ENCODE peak calls at places on chromosome 10, in five cellular contexts. One of them, this sample, is unnamed. For H3K9me3, the result is how much of the 10 kb centered on the place peaks cover.

GRCh38 chr10:33657154-33657900 is 322.9 kb upstream of the NRP1 start:
- DNase-seq in astrocyte: peak
- DNase-seq in cardiac muscle cell: peak
- DNase-seq in K562: no peak
- DNase-seq in heart left ventricle: peak
- DNase-seq in this sample: no peak

GRCh38 chr10:62045765-62046521 is 144.4 kb downstream of the ARID5B start:
- DNase-seq in astrocyte: peak
- DNase-seq in cardiac muscle cell: no peak
- DNase-seq in K562: no peak
- DNase-seq in heart left ventricle: no peak
- DNase-seq in this sample: no peak

GRCh38 chr10:117004627-117005453 is at the start of gene SHTN1:
- DNase-seq in astrocyte: peak
- DNase-seq in cardiac muscle cell: peak
- DNase-seq in K562: peak
- DNase-seq in heart left ventricle: peak
- DNase-seq in this sample: peak

GRCh38 chr10:17022898-17023297 is 106.7 kb downstream of the CUBN start:
- DNase-seq in astrocyte: no peak
- DNase-seq in cardiac muscle cell: no peak
- DNase-seq in K562: no peak
- DNase-seq in heart left ventricle: no peak
- DNase-seq in this sample: no peak

GRCh38 chr10:44818721-44819127 is 92.4 kb upstream of the TMEM72 start:
- DNase-seq in astrocyte: peak
- DNase-seq in cardiac muscle cell: peak
- DNase-seq in K562: no peak
- DNase-seq in heart left ventricle: no peak
- DNase-seq in this sample: no peak

GRCh38 chr10:28768227-28768626 is 90.9 kb downstream of the BAMBI start:
- DNase-seq in astrocyte: no peak
- DNase-seq in cardiac muscle cell: no peak
- DNase-seq in K562: no peak
- DNase-seq in heart left ventricle: no peak
- DNase-seq in this sample: no peak

GRCh38 chr10:85646312-85646711 is 720.3 kb downstream of the GRID1 start:
- DNase-seq in astrocyte: peak
- DNase-seq in cardiac muscle cell: no peak
- DNase-seq in K562: no peak
- DNase-seq in heart left ventricle: no peak
- DNase-seq in this sample: no peak

GRCh38 chr10:121662945-121663917 is 65.0 kb upstream of the FGFR2 start:
- DNase-seq in astrocyte: no peak
- DNase-seq in cardiac muscle cell: peak
- DNase-seq in K562: peak
- DNase-seq in heart left ventricle: no peak
- DNase-seq in this sample: no peak

GRCh38 chr10:17923728-17924127 is 28.0 kb upstream of the SLC39A12 start:
- DNase-seq in astrocyte: peak
- DNase-seq in cardiac muscle cell: no peak
- DNase-seq in K562: no peak
- DNase-seq in heart left ventricle: no peak
- DNase-seq in this sample: no peak

GRCh38 chr10:16835223-16835622 is 18.0 kb upstream of the RSU1 start:
- DNase-seq in astrocyte: no peak
- DNase-seq in cardiac muscle cell: no peak
- DNase-seq in K562: no peak
- DNase-seq in heart left ventricle: no peak
- DNase-seq in this sample: no peak

GRCh38 chr10:97182327-97182990 is 3.3 kb downstream of the SLIT1 start:
- DNase-seq in astrocyte: no peak
- DNase-seq in cardiac muscle cell: no peak
- DNase-seq in K562: no peak
- DNase-seq in heart left ventricle: no peak
- DNase-seq in this sample: no peak

GRCh38 chr10:314871-315270 is 179.6 kb downstream of the ZMYND11 start:
- DNase-seq in astrocyte: peak
- DNase-seq in cardiac muscle cell: no peak
- DNase-seq in K562: no peak
- DNase-seq in heart left ventricle: no peak
- DNase-seq in this sample: no peak

GRCh38 chr10:124677871-124678565 is 66.2 kb downstream of the FAM53B start:
- DNase-seq in astrocyte: no peak
- DNase-seq in cardiac muscle cell: peak
- DNase-seq in K562: no peak
- DNase-seq in heart left ventricle: peak
- DNase-seq in this sample: peak

GRCh38 chr10:125006921-125007391 is 65.0 kb downstream of the ZRANB1 start:
- DNase-seq in astrocyte: no peak
- DNase-seq in cardiac muscle cell: no peak
- DNase-seq in K562: no peak
- DNase-seq in heart left ventricle: no peak
- DNase-seq in this sample: no peak

GRCh38 chr10:62306663-62307062 is 38.0 kb upstream of the RTKN2 start:
- DNase-seq in astrocyte: peak
- DNase-seq in cardiac muscle cell: peak
- DNase-seq in K562: no peak
- DNase-seq in heart left ventricle: no peak
- DNase-seq in this sample: no peak

GRCh38 chr10:44628921-44629320 is 244.0 kb upstream of the CXCL12 start:
- DNase-seq in astrocyte: peak
- DNase-seq in cardiac muscle cell: no peak
- DNase-seq in K562: peak
- DNase-seq in heart left ventricle: no peak
- DNase-seq in this sample: no peak

GRCh38 chr10:53748319-53748718 is 975.7 kb upstream of the MBL2 start:
- DNase-seq in astrocyte: no peak
- DNase-seq in cardiac muscle cell: no peak
- DNase-seq in K562: no peak
- DNase-seq in heart left ventricle: no peak
- DNase-seq in this sample: no peak

GRCh38 chr10:28157379-28157778 is 145.5 kb downstream of the MPP7 start:
- DNase-seq in astrocyte: no peak
- DNase-seq in cardiac muscle cell: no peak
- DNase-seq in K562: no peak
- DNase-seq in heart left ventricle: no peak
- DNase-seq in this sample: no peak

GRCh38 chr10:88156341-88156740 is 292.9 kb downstream of the PTEN start:
- DNase-seq in astrocyte: peak
- DNase-seq in cardiac muscle cell: no peak
- DNase-seq in K562: no peak
- DNase-seq in heart left ventricle: no peak
- DNase-seq in this sample: no peak

GRCh38 chr10:70358446-70358845 is 24.0 kb downstream of the LRRC20 start:
- DNase-seq in astrocyte: no peak
- DNase-seq in cardiac muscle cell: no peak
- DNase-seq in K562: no peak
- DNase-seq in heart left ventricle: no peak
- DNase-seq in this sample: no peak

GRCh38 chr10:70355234-70356021 is 27.0 kb downstream of the LRRC20 start:
- DNase-seq in astrocyte: no peak
- DNase-seq in cardiac muscle cell: no peak
- DNase-seq in K562: no peak
- DNase-seq in heart left ventricle: no peak
- DNase-seq in this sample: no peak

GRCh38 chr10:70359017-70359550 is 23.3 kb downstream of the LRRC20 start:
- DNase-seq in astrocyte: no peak
- DNase-seq in cardiac muscle cell: no peak
- DNase-seq in K562: no peak
- DNase-seq in heart left ventricle: no peak
- DNase-seq in this sample: no peak

GRCh38 chr10:70360215-70360614 is 22.2 kb downstream of the LRRC20 start:
- DNase-seq in astrocyte: no peak
- DNase-seq in cardiac muscle cell: no peak
- DNase-seq in K562: no peak
- DNase-seq in heart left ventricle: no peak
- DNase-seq in this sample: no peak

DNA sequence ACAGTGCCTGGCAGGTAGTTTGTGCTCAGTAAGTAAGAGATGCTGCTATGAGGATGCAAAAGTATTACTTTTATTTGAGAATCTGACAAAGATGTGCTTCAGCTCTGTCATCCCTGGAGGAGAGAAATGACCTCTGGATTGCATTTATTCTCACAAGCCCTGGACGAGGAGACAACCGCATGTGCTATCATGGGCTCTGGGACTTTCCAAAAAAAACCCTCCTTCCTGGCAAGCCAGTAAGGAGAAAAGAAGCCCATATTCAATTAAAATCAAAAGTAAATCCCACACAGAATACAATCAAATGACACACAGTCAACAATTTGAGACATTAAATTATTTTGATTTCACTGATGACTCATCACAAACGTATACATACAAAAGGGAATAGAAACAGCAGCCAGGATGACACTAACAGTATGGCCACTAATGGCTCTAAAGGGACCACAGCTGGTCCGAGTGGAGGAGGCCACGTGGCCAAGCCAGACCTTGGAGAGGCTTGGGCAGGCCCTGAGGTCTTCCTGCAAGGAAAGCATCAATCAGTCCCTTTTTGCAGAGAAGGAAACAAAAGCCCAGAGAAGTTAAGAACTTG is 24.9 kb downstream of the LRRC20 start:
- DNase-seq in astrocyte: no peak
- DNase-seq in cardiac muscle cell: no peak
- DNase-seq in K562: no peak
- DNase-seq in heart left ventricle: no peak
- DNase-seq in this sample: no peak
- H3K27ac ChIP-seq in astrocyte: no peak
- H3K27ac ChIP-seq in cardiac muscle cell: no peak
- H3K27ac ChIP-seq in K562: no peak
- H3K27ac ChIP-seq in heart left ventricle: no peak
- H3K27ac ChIP-seq in this sample: no peak

GRCh38 chr10:103448751-103449150 is 3.4 kb downstream of the CALHM2 start:
- DNase-seq in astrocyte: peak
- DNase-seq in cardiac muscle cell: no peak
- DNase-seq in K562: no peak
- DNase-seq in heart left ventricle: peak
- DNase-seq in this sample: peak
- H3K9me3 ChIP-seq in astrocyte: under half
- H3K9me3 ChIP-seq in cardiac muscle cell: under half
- H3K9me3 ChIP-seq in K562: under half
- H3K9me3 ChIP-seq in heart left ventricle: under half
- H3K9me3 ChIP-seq in this sample: under half

GRCh38 chr10:114045071-114045737 is 1.5 kb downstream of the ADRB1 start:
- DNase-seq in astrocyte: no peak
- DNase-seq in cardiac muscle cell: peak
- DNase-seq in K562: no peak
- DNase-seq in heart left ventricle: peak
- DNase-seq in this sample: no peak
- H3K27ac ChIP-seq in astrocyte: no peak
- H3K27ac ChIP-seq in cardiac muscle cell: no peak
- H3K27ac ChIP-seq in K562: no peak
- H3K27ac ChIP-seq in heart left ventricle: peak
- H3K27ac ChIP-seq in this sample: peak

DNA sequence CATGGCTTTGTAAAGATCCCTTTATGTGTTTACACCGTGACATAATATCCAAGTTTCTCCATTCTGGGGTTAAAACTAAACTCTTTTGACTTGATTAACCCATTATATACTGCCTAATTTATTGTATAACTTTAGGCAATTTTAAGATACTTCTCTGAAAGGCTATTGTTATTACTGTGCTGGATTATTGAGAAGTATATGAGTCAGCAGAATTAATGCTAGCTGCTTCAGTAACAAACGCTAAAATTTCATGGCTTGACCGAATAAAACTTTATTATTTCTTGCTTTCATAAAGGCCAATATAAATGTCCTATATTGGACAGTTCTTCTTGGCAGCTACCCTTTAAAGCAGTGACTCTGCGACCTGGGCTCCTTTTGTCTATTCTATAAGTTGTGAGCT is 853.9 kb downstream of the SORCS3 start:
- DNase-seq in astrocyte: no peak
- DNase-seq in cardiac muscle cell: no peak
- DNase-seq in K562: no peak
- DNase-seq in heart left ventricle: no peak
- DNase-seq in this sample: no peak
- H3K9me3 ChIP-seq in astrocyte: under half
- H3K9me3 ChIP-seq in cardiac muscle cell: under half
- H3K9me3 ChIP-seq in K562: under half
- H3K9me3 ChIP-seq in heart left ventricle: under half
- H3K9me3 ChIP-seq in this sample: under half

DNA sequence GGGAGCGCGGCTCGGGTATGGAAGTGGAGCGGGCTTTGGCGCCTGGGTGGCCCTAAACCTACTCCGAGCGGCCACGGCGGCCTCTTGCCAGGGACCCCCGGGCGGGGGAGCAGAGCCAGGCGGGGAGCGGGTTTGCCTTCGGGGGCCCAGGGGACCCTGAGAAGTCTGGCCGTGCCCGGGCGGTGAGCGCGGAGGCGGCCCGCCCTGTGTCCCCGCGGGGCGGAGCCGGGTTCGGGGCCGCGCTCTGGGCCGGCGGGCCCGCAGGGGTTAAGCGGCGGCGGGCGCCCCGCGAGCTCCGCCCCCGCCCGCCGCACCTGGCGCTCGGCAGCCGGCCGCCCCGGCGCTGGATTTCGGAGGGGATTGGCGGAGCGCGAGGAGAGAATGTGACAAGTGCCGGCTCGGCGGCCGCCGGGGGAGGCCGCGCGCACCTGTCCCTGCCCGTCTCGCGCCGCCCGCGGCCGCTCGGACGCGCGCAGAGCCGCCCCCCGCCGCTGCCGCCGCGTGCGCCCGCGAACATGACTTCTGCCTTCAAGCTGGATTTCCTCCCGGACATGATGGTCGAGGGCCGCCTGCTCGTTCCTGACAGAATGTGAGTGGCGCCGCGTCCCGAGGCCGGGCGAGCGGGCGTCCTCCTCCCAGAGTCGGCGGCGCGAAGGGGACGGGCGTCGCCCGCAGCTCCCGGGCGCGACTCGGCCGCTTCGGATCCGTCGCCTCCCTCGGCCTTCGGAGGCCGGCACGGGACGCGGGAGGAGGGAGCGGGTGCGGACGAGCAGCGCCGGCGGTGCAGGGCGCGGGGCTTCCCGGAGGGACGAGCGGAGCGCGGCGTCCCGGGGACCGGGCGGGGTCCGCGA is at the start of gene CELF2:
- DNase-seq in astrocyte: peak
- DNase-seq in cardiac muscle cell: peak
- DNase-seq in K562: peak
- DNase-seq in heart left ventricle: peak
- DNase-seq in this sample: no peak
- H3K27ac ChIP-seq in astrocyte: no peak
- H3K27ac ChIP-seq in cardiac muscle cell: peak
- H3K27ac ChIP-seq in K562: no peak
- H3K27ac ChIP-seq in heart left ventricle: peak
- H3K27ac ChIP-seq in this sample: peak

This sample was measured in right atrium auricular region.